ENCODE peak calls at places on chromosomes 5 and 9, in eight cellular contexts. One of them, this sample, is unnamed.
A peak's percentile ranks its signal among the peaks of the same experiment; 100 is the strongest.

GRCh38 chr9:108671156-108671555 is 184.6 kb downstream of the ACTL7B start:
- DNase-seq in Peyer's patch: no peak
- DNase-seq in CD8-positive, alpha-beta memory T cell: no peak
- DNase-seq in heart right ventricle: no peak
- DNase-seq in pancreas: no peak
- DNase-seq in IMR-90: peak; percentile 1
- DNase-seq in heart left ventricle: no peak
- DNase-seq in CD4-positive, alpha-beta memory T cell: no peak
- DNase-seq in this sample: no peak

GRCh38 chr9:89466451-89467277 is 31.2 kb downstream of the SEMA4D start:
- DNase-seq in CD8-positive, alpha-beta memory T cell: no peak
- DNase-seq in Peyer's patch: peak; percentile 68
- DNase-seq in IMR-90: no peak
- DNase-seq in CD4-positive, alpha-beta memory T cell: no peak
- DNase-seq in pancreas: no peak
- DNase-seq in heart left ventricle: no peak
- DNase-seq in heart right ventricle: no peak
- DNase-seq in this sample: no peak

GRCh38 chr5:111830333-111830732 is 73.3 kb upstream of the NREP start:
- DNase-seq in CD4-positive, alpha-beta memory T cell: no peak
- DNase-seq in pancreas: no peak
- DNase-seq in heart left ventricle: no peak
- DNase-seq in Peyer's patch: no peak
- DNase-seq in CD8-positive, alpha-beta memory T cell: no peak
- DNase-seq in IMR-90: peak; percentile 70
- DNase-seq in heart right ventricle: no peak
- DNase-seq in this sample: no peak

GRCh38 chr9:35649431-35650340 is 1.0 kb downstream of the SIT1 start:
- DNase-seq in IMR-90: no peak
- DNase-seq in Peyer's patch: peak; percentile 79
- DNase-seq in heart right ventricle: no peak
- DNase-seq in heart left ventricle: no peak
- DNase-seq in CD4-positive, alpha-beta memory T cell: peak; percentile 55
- DNase-seq in pancreas: no peak
- DNase-seq in CD8-positive, alpha-beta memory T cell: peak; percentile 43
- DNase-seq in this sample: peak; percentile 68

GRCh38 chr5:89869346-89869745 is 540.2 kb downstream of the CETN3 start:
- DNase-seq in pancreas: no peak
- DNase-seq in heart right ventricle: no peak
- DNase-seq in Peyer's patch: no peak
- DNase-seq in IMR-90: no peak
- DNase-seq in CD4-positive, alpha-beta memory T cell: no peak
- DNase-seq in heart left ventricle: no peak
- DNase-seq in CD8-positive, alpha-beta memory T cell: no peak
- DNase-seq in this sample: no peak

GRCh38 chr5:9358961-9359686 is 186.8 kb downstream of the SEMA5A start:
- DNase-seq in CD4-positive, alpha-beta memory T cell: no peak
- DNase-seq in pancreas: no peak
- DNase-seq in IMR-90: peak; percentile 88
- DNase-seq in Peyer's patch: no peak
- DNase-seq in heart right ventricle: no peak
- DNase-seq in heart left ventricle: no peak
- DNase-seq in CD8-positive, alpha-beta memory T cell: no peak
- DNase-seq in this sample: no peak

GRCh38 chr9:36748322-36748899 is 175.7 kb downstream of the MELK start:
- DNase-seq in heart left ventricle: peak; percentile 26
- DNase-seq in CD4-positive, alpha-beta memory T cell: peak; percentile 14
- DNase-seq in CD8-positive, alpha-beta memory T cell: peak; percentile 6
- DNase-seq in Peyer's patch: no peak
- DNase-seq in pancreas: no peak
- DNase-seq in IMR-90: peak; percentile 43
- DNase-seq in heart right ventricle: peak; percentile 22
- DNase-seq in this sample: no peak

GRCh38 chr5:74539986-74540385 is 100.5 kb downstream of the ENC1 start:
- DNase-seq in Peyer's patch: no peak
- DNase-seq in IMR-90: peak; percentile 41
- DNase-seq in heart left ventricle: no peak
- DNase-seq in pancreas: no peak
- DNase-seq in heart right ventricle: no peak
- DNase-seq in CD4-positive, alpha-beta memory T cell: no peak
- DNase-seq in CD8-positive, alpha-beta memory T cell: no peak
- DNase-seq in this sample: no peak

GRCh38 chr5:136799806-136800372 is 434.5 kb upstream of the TRPC7 start:
- DNase-seq in IMR-90: no peak
- DNase-seq in heart left ventricle: no peak
- DNase-seq in pancreas: no peak
- DNase-seq in CD4-positive, alpha-beta memory T cell: no peak
- DNase-seq in heart right ventricle: no peak
- DNase-seq in Peyer's patch: no peak
- DNase-seq in CD8-positive, alpha-beta memory T cell: no peak
- DNase-seq in this sample: no peak

GRCh38 chr5:78912796-78913195 is 72.3 kb downstream of the ARSB start:
- DNase-seq in IMR-90: no peak
- DNase-seq in CD8-positive, alpha-beta memory T cell: no peak
- DNase-seq in heart right ventricle: no peak
- DNase-seq in heart left ventricle: no peak
- DNase-seq in Peyer's patch: no peak
- DNase-seq in pancreas: no peak
- DNase-seq in CD4-positive, alpha-beta memory T cell: no peak
- DNase-seq in this sample: no peak

GRCh38 chr9:21017092-21017491 is 14.3 kb downstream of the HACD4 start:
- DNase-seq in Peyer's patch: no peak
- DNase-seq in CD4-positive, alpha-beta memory T cell: no peak
- DNase-seq in pancreas: no peak
- DNase-seq in heart right ventricle: no peak
- DNase-seq in IMR-90: peak; percentile 94
- DNase-seq in CD8-positive, alpha-beta memory T cell: no peak
- DNase-seq in heart left ventricle: no peak
- DNase-seq in this sample: no peak

GRCh38 chr9:83538172-83538889 is at the start of gene FRMD3:
- DNase-seq in heart right ventricle: peak; percentile 88
- DNase-seq in heart left ventricle: peak; percentile 89
- DNase-seq in Peyer's patch: peak; percentile 84
- DNase-seq in CD8-positive, alpha-beta memory T cell: no peak
- DNase-seq in IMR-90: peak; percentile 16
- DNase-seq in pancreas: peak; percentile 83
- DNase-seq in CD4-positive, alpha-beta memory T cell: no peak
- DNase-seq in this sample: peak; percentile 86

GRCh38 chr5:72246239-72246580 is 73.8 kb downstream of the MRPS27 start:
- DNase-seq in heart right ventricle: no peak
- DNase-seq in pancreas: no peak
- DNase-seq in heart left ventricle: no peak
- DNase-seq in CD8-positive, alpha-beta memory T cell: no peak
- DNase-seq in IMR-90: no peak
- DNase-seq in CD4-positive, alpha-beta memory T cell: no peak
- DNase-seq in Peyer's patch: no peak
- DNase-seq in this sample: no peak

GRCh38 chr5:151183451-151184245 is 26.1 kb upstream of the ANXA6 start:
- DNase-seq in heart right ventricle: no peak
- DNase-seq in CD4-positive, alpha-beta memory T cell: no peak
- DNase-seq in heart left ventricle: no peak
- DNase-seq in Peyer's patch: no peak
- DNase-seq in pancreas: no peak
- DNase-seq in IMR-90: peak; percentile 19
- DNase-seq in CD8-positive, alpha-beta memory T cell: no peak
- DNase-seq in this sample: no peak

GRCh38 chr9:127144670-127145458 is 22.4 kb upstream of the ANGPTL2 start:
- DNase-seq in CD4-positive, alpha-beta memory T cell: no peak
- DNase-seq in heart right ventricle: peak; percentile 58
- DNase-seq in CD8-positive, alpha-beta memory T cell: no peak
- DNase-seq in heart left ventricle: peak; percentile 54
- DNase-seq in Peyer's patch: peak; percentile 66
- DNase-seq in IMR-90: no peak
- DNase-seq in pancreas: no peak
- DNase-seq in this sample: no peak

GRCh38 chr5:132243366-132243977 is 14.0 kb upstream of the PDLIM4 start:
- DNase-seq in IMR-90: no peak
- DNase-seq in CD4-positive, alpha-beta memory T cell: no peak
- DNase-seq in CD8-positive, alpha-beta memory T cell: no peak
- DNase-seq in pancreas: no peak
- DNase-seq in heart right ventricle: no peak
- DNase-seq in heart left ventricle: no peak
- DNase-seq in Peyer's patch: peak; percentile 51
- DNase-seq in this sample: peak; percentile 39

GRCh38 chr9:133584167-133584558 is 25.0 kb downstream of the FAM163B start:
- DNase-seq in Peyer's patch: no peak
- DNase-seq in CD4-positive, alpha-beta memory T cell: no peak
- DNase-seq in pancreas: no peak
- DNase-seq in CD8-positive, alpha-beta memory T cell: no peak
- DNase-seq in heart right ventricle: no peak
- DNase-seq in IMR-90: no peak
- DNase-seq in heart left ventricle: no peak
- DNase-seq in this sample: no peak

GRCh38 chr9:36592801-36593583 is 20.3 kb downstream of the MELK start:
- DNase-seq in IMR-90: peak; percentile 24
- DNase-seq in heart right ventricle: no peak
- DNase-seq in pancreas: no peak
- DNase-seq in CD4-positive, alpha-beta memory T cell: no peak
- DNase-seq in Peyer's patch: no peak
- DNase-seq in CD8-positive, alpha-beta memory T cell: no peak
- DNase-seq in heart left ventricle: no peak
- DNase-seq in this sample: no peak

GRCh38 chr5:30103056-30104020 is 1090.1 kb upstream of the CDH6 start:
- DNase-seq in IMR-90: no peak
- DNase-seq in pancreas: no peak
- DNase-seq in CD8-positive, alpha-beta memory T cell: no peak
- DNase-seq in heart left ventricle: no peak
- DNase-seq in Peyer's patch: no peak
- DNase-seq in heart right ventricle: no peak
- DNase-seq in CD4-positive, alpha-beta memory T cell: no peak
- DNase-seq in this sample: no peak

GRCh38 chr5:78799254-78800017 is 150.9 kb upstream of the LHFPL2 start:
- DNase-seq in IMR-90: peak; percentile 67
- DNase-seq in Peyer's patch: no peak
- DNase-seq in heart left ventricle: no peak
- DNase-seq in heart right ventricle: no peak
- DNase-seq in CD8-positive, alpha-beta memory T cell: no peak
- DNase-seq in CD4-positive, alpha-beta memory T cell: no peak
- DNase-seq in pancreas: no peak
- DNase-seq in this sample: no peak

GRCh38 chr5:10761842-10762165 is 770 bp upstream of the DAP start:
- DNase-seq in IMR-90: peak; percentile 15
- DNase-seq in heart left ventricle: no peak
- DNase-seq in heart right ventricle: no peak
- DNase-seq in CD4-positive, alpha-beta memory T cell: no peak
- DNase-seq in CD8-positive, alpha-beta memory T cell: no peak
- DNase-seq in pancreas: no peak
- DNase-seq in Peyer's patch: no peak
- DNase-seq in this sample: no peak

GRCh38 chr5:80479713-80480112 is 8.2 kb upstream of the FAM151B start:
- DNase-seq in IMR-90: no peak
- DNase-seq in heart left ventricle: no peak
- DNase-seq in CD8-positive, alpha-beta memory T cell: no peak
- DNase-seq in CD4-positive, alpha-beta memory T cell: no peak
- DNase-seq in Peyer's patch: no peak
- DNase-seq in pancreas: no peak
- DNase-seq in heart right ventricle: no peak
- DNase-seq in this sample: no peak

GRCh38 chr9:74861773-74862172 is 25.9 kb downstream of the TRPM6 start:
- DNase-seq in CD4-positive, alpha-beta memory T cell: no peak
- DNase-seq in CD8-positive, alpha-beta memory T cell: no peak
- DNase-seq in Peyer's patch: no peak
- DNase-seq in IMR-90: no peak
- DNase-seq in pancreas: no peak
- DNase-seq in heart right ventricle: no peak
- DNase-seq in heart left ventricle: no peak
- DNase-seq in this sample: no peak

GRCh38 chr5:178194026-178194425 is 6.9 kb upstream of the GMCL2 start:
- DNase-seq in CD4-positive, alpha-beta memory T cell: no peak
- DNase-seq in IMR-90: no peak
- DNase-seq in heart left ventricle: no peak
- DNase-seq in Peyer's patch: no peak
- DNase-seq in heart right ventricle: no peak
- DNase-seq in pancreas: no peak
- DNase-seq in CD8-positive, alpha-beta memory T cell: no peak
- DNase-seq in this sample: no peak

GRCh38 chr9:26159575-26160392 is 481.5 kb upstream of the TUSC1 start:
- DNase-seq in IMR-90: peak; percentile 47
- DNase-seq in Peyer's patch: no peak
- DNase-seq in pancreas: no peak
- DNase-seq in CD4-positive, alpha-beta memory T cell: no peak
- DNase-seq in heart right ventricle: no peak
- DNase-seq in heart left ventricle: no peak
- DNase-seq in CD8-positive, alpha-beta memory T cell: no peak
- DNase-seq in this sample: no peak

DNA sequence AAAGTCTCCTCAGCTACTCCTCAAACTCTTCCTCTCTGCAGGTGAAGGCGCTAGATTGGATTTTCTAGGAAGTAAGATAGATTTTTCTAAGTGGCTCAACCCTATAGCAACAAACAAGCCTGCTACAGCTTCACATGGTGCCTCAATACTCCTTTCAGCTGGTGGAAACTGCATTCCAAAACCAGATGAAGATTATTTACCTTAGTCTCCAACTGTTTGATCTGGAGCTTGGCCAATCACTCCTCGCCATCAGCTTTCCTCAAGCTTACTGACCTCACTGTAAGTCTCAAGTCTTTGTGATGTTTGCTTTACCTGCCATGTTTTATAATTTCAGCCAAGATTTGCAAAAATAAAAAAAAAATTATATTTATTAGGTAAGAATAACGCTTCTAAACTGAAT is 622.4 kb downstream of the CHSY3 start:
- DNase-seq in heart left ventricle: no peak
- DNase-seq in Peyer's patch: no peak
- DNase-seq in CD4-positive, alpha-beta memory T cell: no peak
- DNase-seq in heart right ventricle: no peak
- DNase-seq in pancreas: no peak
- DNase-seq in IMR-90: no peak
- DNase-seq in CD8-positive, alpha-beta memory T cell: no peak
- DNase-seq in this sample: no peak
- H3K27ac ChIP-seq in heart left ventricle: no peak overlapping the region
- H3K27ac ChIP-seq in Peyer's patch: no peak overlapping the region
- H3K27ac ChIP-seq in CD4-positive, alpha-beta memory T cell: no peak overlapping the region
- H3K27ac ChIP-seq in heart right ventricle: no peak overlapping the region
- H3K27ac ChIP-seq in pancreas: no peak overlapping the region
- H3K27ac ChIP-seq in IMR-90: no peak overlapping the region
- H3K27ac ChIP-seq in CD8-positive, alpha-beta memory T cell: no peak overlapping the region
- H3K27ac ChIP-seq in this sample: no peak overlapping the region

GRCh38 chr9:103397868-103398600 is 402.9 kb downstream of the CYLC2 start:
- DNase-seq in CD4-positive, alpha-beta memory T cell: peak; percentile 9
- DNase-seq in heart left ventricle: peak; percentile 11
- DNase-seq in CD8-positive, alpha-beta memory T cell: no peak
- DNase-seq in pancreas: peak; percentile 19
- DNase-seq in heart right ventricle: no peak
- DNase-seq in Peyer's patch: no peak
- DNase-seq in IMR-90: no peak
- DNase-seq in this sample: no peak
- H3K9me3 ChIP-seq in CD4-positive, alpha-beta memory T cell: no peaks in the 10 kb centered on the region
- H3K9me3 ChIP-seq in heart left ventricle: no peaks in the 10 kb centered on the region
- H3K9me3 ChIP-seq in CD8-positive, alpha-beta memory T cell: no peaks in the 10 kb centered on the region
- H3K9me3 ChIP-seq in pancreas: no peaks in the 10 kb centered on the region
- H3K9me3 ChIP-seq in heart right ventricle: no peaks in the 10 kb centered on the region
- H3K9me3 ChIP-seq in Peyer's patch: no peaks in the 10 kb centered on the region
- H3K9me3 ChIP-seq in IMR-90: peaks cover 8% of the 10 kb centered on the region
- H3K9me3 ChIP-seq in this sample: no peaks in the 10 kb centered on the region

GRCh38 chr5:172572440-172572839 is 68.6 kb upstream of the NEURL1B start:
- DNase-seq in heart left ventricle: no peak
- DNase-seq in CD8-positive, alpha-beta memory T cell: no peak
- DNase-seq in IMR-90: no peak
- DNase-seq in pancreas: no peak
- DNase-seq in CD4-positive, alpha-beta memory T cell: no peak
- DNase-seq in heart right ventricle: no peak
- DNase-seq in Peyer's patch: no peak
- DNase-seq in this sample: no peak
- H3K27me3 ChIP-seq in heart left ventricle: no peaks in the 10 kb centered on the region
- H3K27me3 ChIP-seq in CD8-positive, alpha-beta memory T cell: no peaks in the 10 kb centered on the region
- H3K27me3 ChIP-seq in IMR-90: peaks cover 75% of the 10 kb centered on the region
- H3K27me3 ChIP-seq in pancreas: no peaks in the 10 kb centered on the region
- H3K27me3 ChIP-seq in CD4-positive, alpha-beta memory T cell: no peaks in the 10 kb centered on the region
- H3K27me3 ChIP-seq in heart right ventricle: no peaks in the 10 kb centered on the region
- H3K27me3 ChIP-seq in Peyer's patch: no peaks in the 10 kb centered on the region
- H3K27me3 ChIP-seq in this sample: no peaks in the 10 kb centered on the region

GRCh38 chr9:91805031-91805430 is 145.0 kb downstream of the ROR2 start:
- DNase-seq in heart right ventricle: no peak
- DNase-seq in CD4-positive, alpha-beta memory T cell: no peak
- DNase-seq in CD8-positive, alpha-beta memory T cell: no peak
- DNase-seq in Peyer's patch: no peak
- DNase-seq in IMR-90: no peak
- DNase-seq in heart left ventricle: no peak
- DNase-seq in pancreas: no peak
- DNase-seq in this sample: no peak
- H3K27ac ChIP-seq in heart right ventricle: no peak overlapping the region
- H3K27ac ChIP-seq in CD4-positive, alpha-beta memory T cell: no peak overlapping the region
- H3K27ac ChIP-seq in CD8-positive, alpha-beta memory T cell: no peak overlapping the region
- H3K27ac ChIP-seq in Peyer's patch: no peak overlapping the region
- H3K27ac ChIP-seq in IMR-90: no peak overlapping the region
- H3K27ac ChIP-seq in heart left ventricle: no peak overlapping the region
- H3K27ac ChIP-seq in pancreas: no peak overlapping the region
- H3K27ac ChIP-seq in this sample: no peak overlapping the region

This sample was measured in tibial artery.